ENCODE peak calls at places on chromosomes 6 and 20, in ten cellular contexts. One of them, this sample, is unnamed.

GRCh38 chr20:50425076-50425475 is 85.1 kb upstream of the PTPN1 start:
- DNase-seq in NCI-H1417 treated with DMSO at 0.1 percent for 48 hours: no peak
- DNase-seq in Kasumi-1: no peak
- DNase-seq in skeletal muscle cell: no peak
- DNase-seq in GM12892: no peak
- DNase-seq in hippocampal formation: no peak
- DNase-seq in AG08396: no peak
- DNase-seq in fibroblast of gingiva: no peak
- DNase-seq in ovary: no peak
- DNase-seq in renal cortical epithelial cell: no peak
- DNase-seq in this sample: no peak

GRCh38 chr6:3229566-3230274 is 2.3 kb upstream of the TUBB2B start:
- DNase-seq in NCI-H1417 treated with DMSO at 0.1 percent for 48 hours: no peak
- DNase-seq in Kasumi-1: no peak
- DNase-seq in skeletal muscle cell: no peak
- DNase-seq in GM12892: no peak
- DNase-seq in hippocampal formation: no peak
- DNase-seq in AG08396: no peak
- DNase-seq in fibroblast of gingiva: no peak
- DNase-seq in ovary: no peak
- DNase-seq in renal cortical epithelial cell: no peak
- DNase-seq in this sample: no peak

GRCh38 chr20:45555198-45555597 is 8.0 kb upstream of the EPPIN start:
- DNase-seq in NCI-H1417 treated with DMSO at 0.1 percent for 48 hours: no peak
- DNase-seq in Kasumi-1: no peak
- DNase-seq in skeletal muscle cell: no peak
- DNase-seq in GM12892: no peak
- DNase-seq in hippocampal formation: no peak
- DNase-seq in AG08396: no peak
- DNase-seq in fibroblast of gingiva: no peak
- DNase-seq in ovary: no peak
- DNase-seq in renal cortical epithelial cell: no peak
- DNase-seq in this sample: no peak

GRCh38 chr6:7542065-7542877 is 800 bp downstream of the DSP start:
- DNase-seq in NCI-H1417 treated with DMSO at 0.1 percent for 48 hours: no peak
- DNase-seq in Kasumi-1: no peak
- DNase-seq in skeletal muscle cell: no peak
- DNase-seq in GM12892: peak; percentile 23
- DNase-seq in hippocampal formation: no peak
- DNase-seq in AG08396: peak; percentile 23
- DNase-seq in fibroblast of gingiva: no peak
- DNase-seq in ovary: no peak
- DNase-seq in renal cortical epithelial cell: no peak
- DNase-seq in this sample: peak; percentile 47

GRCh38 chr6:38997128-38997761 is 51.3 kb upstream of the GLP1R start:
- DNase-seq in NCI-H1417 treated with DMSO at 0.1 percent for 48 hours: no peak
- DNase-seq in Kasumi-1: peak; percentile 21
- DNase-seq in skeletal muscle cell: no peak
- DNase-seq in GM12892: no peak
- DNase-seq in hippocampal formation: no peak
- DNase-seq in AG08396: no peak
- DNase-seq in fibroblast of gingiva: no peak
- DNase-seq in ovary: no peak
- DNase-seq in renal cortical epithelial cell: no peak
- DNase-seq in this sample: peak; percentile 6

GRCh38 chr6:5534643-5535042 is 273.3 kb downstream of the FARS2 start:
- DNase-seq in NCI-H1417 treated with DMSO at 0.1 percent for 48 hours: no peak
- DNase-seq in Kasumi-1: no peak
- DNase-seq in skeletal muscle cell: no peak
- DNase-seq in GM12892: no peak
- DNase-seq in hippocampal formation: no peak
- DNase-seq in AG08396: no peak
- DNase-seq in fibroblast of gingiva: no peak
- DNase-seq in ovary: no peak
- DNase-seq in renal cortical epithelial cell: no peak
- DNase-seq in this sample: no peak

GRCh38 chr6:83827050-83827449 is 26.1 kb upstream of the RIPPLY2 start:
- DNase-seq in NCI-H1417 treated with DMSO at 0.1 percent for 48 hours: no peak
- DNase-seq in Kasumi-1: no peak
- DNase-seq in skeletal muscle cell: no peak
- DNase-seq in GM12892: no peak
- DNase-seq in hippocampal formation: no peak
- DNase-seq in AG08396: no peak
- DNase-seq in fibroblast of gingiva: no peak
- DNase-seq in ovary: no peak
- DNase-seq in renal cortical epithelial cell: peak; percentile 2
- DNase-seq in this sample: no peak

GRCh38 chr6:109304284-109305015 is 77.8 kb downstream of the CD164 start:
- DNase-seq in NCI-H1417 treated with DMSO at 0.1 percent for 48 hours: no peak
- DNase-seq in Kasumi-1: peak; percentile 80
- DNase-seq in skeletal muscle cell: no peak
- DNase-seq in GM12892: no peak
- DNase-seq in hippocampal formation: no peak
- DNase-seq in AG08396: no peak
- DNase-seq in fibroblast of gingiva: no peak
- DNase-seq in ovary: no peak
- DNase-seq in renal cortical epithelial cell: peak; percentile 77
- DNase-seq in this sample: no peak

GRCh38 chr6:145310116-145310515 is 425.2 kb downstream of the EPM2A start:
- DNase-seq in NCI-H1417 treated with DMSO at 0.1 percent for 48 hours: peak; percentile 35
- DNase-seq in Kasumi-1: no peak
- DNase-seq in skeletal muscle cell: no peak
- DNase-seq in GM12892: no peak
- DNase-seq in hippocampal formation: no peak
- DNase-seq in AG08396: peak; percentile 17
- DNase-seq in fibroblast of gingiva: peak; percentile 91
- DNase-seq in ovary: no peak
- DNase-seq in renal cortical epithelial cell: peak; percentile 81
- DNase-seq in this sample: no peak

GRCh38 chr20:60087563-60088105 is 129.4 kb downstream of the CDH26 start:
- DNase-seq in NCI-H1417 treated with DMSO at 0.1 percent for 48 hours: no peak
- DNase-seq in Kasumi-1: no peak
- DNase-seq in skeletal muscle cell: no peak
- DNase-seq in GM12892: no peak
- DNase-seq in hippocampal formation: no peak
- DNase-seq in AG08396: no peak
- DNase-seq in fibroblast of gingiva: peak; percentile 20
- DNase-seq in ovary: no peak
- DNase-seq in renal cortical epithelial cell: no peak
- DNase-seq in this sample: no peak

GRCh38 chr20:10448270-10449156 is 13.4 kb downstream of the SLX4IP start:
- DNase-seq in NCI-H1417 treated with DMSO at 0.1 percent for 48 hours: no peak
- DNase-seq in Kasumi-1: no peak
- DNase-seq in skeletal muscle cell: no peak
- DNase-seq in GM12892: no peak
- DNase-seq in hippocampal formation: no peak
- DNase-seq in AG08396: no peak
- DNase-seq in fibroblast of gingiva: peak; percentile 12
- DNase-seq in ovary: no peak
- DNase-seq in renal cortical epithelial cell: no peak
- DNase-seq in this sample: no peak

GRCh38 chr20:48718914-48719578 is 108.8 kb downstream of the PREX1 start:
- DNase-seq in NCI-H1417 treated with DMSO at 0.1 percent for 48 hours: no peak
- DNase-seq in Kasumi-1: peak; percentile 19
- DNase-seq in skeletal muscle cell: no peak
- DNase-seq in GM12892: no peak
- DNase-seq in hippocampal formation: no peak
- DNase-seq in AG08396: no peak
- DNase-seq in fibroblast of gingiva: no peak
- DNase-seq in ovary: no peak
- DNase-seq in renal cortical epithelial cell: no peak
- DNase-seq in this sample: no peak

GRCh38 chr20:58623579-58624473 is 27.3 kb upstream of the STX16 start:
- DNase-seq in NCI-H1417 treated with DMSO at 0.1 percent for 48 hours: no peak
- DNase-seq in Kasumi-1: no peak
- DNase-seq in skeletal muscle cell: peak; percentile 90
- DNase-seq in GM12892: no peak
- DNase-seq in hippocampal formation: no peak
- DNase-seq in AG08396: peak; percentile 95
- DNase-seq in fibroblast of gingiva: peak; percentile 69
- DNase-seq in ovary: peak; percentile 68
- DNase-seq in renal cortical epithelial cell: peak; percentile 91
- DNase-seq in this sample: peak; percentile 99

GRCh38 chr20:35743693-35744491 is 1.8 kb upstream of the RBM39 start:
- DNase-seq in NCI-H1417 treated with DMSO at 0.1 percent for 48 hours: no peak
- DNase-seq in Kasumi-1: no peak
- DNase-seq in skeletal muscle cell: no peak
- DNase-seq in GM12892: no peak
- DNase-seq in hippocampal formation: no peak
- DNase-seq in AG08396: no peak
- DNase-seq in fibroblast of gingiva: no peak
- DNase-seq in ovary: no peak
- DNase-seq in renal cortical epithelial cell: no peak
- DNase-seq in this sample: no peak

GRCh38 chr20:58393299-58393698 is 4.3 kb downstream of the VAPB start:
- DNase-seq in NCI-H1417 treated with DMSO at 0.1 percent for 48 hours: no peak
- DNase-seq in Kasumi-1: no peak
- DNase-seq in skeletal muscle cell: no peak
- DNase-seq in GM12892: no peak
- DNase-seq in hippocampal formation: no peak
- DNase-seq in AG08396: no peak
- DNase-seq in fibroblast of gingiva: peak; percentile 30
- DNase-seq in ovary: no peak
- DNase-seq in renal cortical epithelial cell: no peak
- DNase-seq in this sample: peak; percentile 37

GRCh38 chr6:149266659-149267058 is 50.9 kb upstream of the TAB2 start:
- DNase-seq in NCI-H1417 treated with DMSO at 0.1 percent for 48 hours: no peak
- DNase-seq in Kasumi-1: no peak
- DNase-seq in skeletal muscle cell: no peak
- DNase-seq in GM12892: no peak
- DNase-seq in hippocampal formation: no peak
- DNase-seq in AG08396: no peak
- DNase-seq in fibroblast of gingiva: no peak
- DNase-seq in ovary: no peak
- DNase-seq in renal cortical epithelial cell: no peak
- DNase-seq in this sample: no peak

GRCh38 chr6:56293756-56294155 is 46.4 kb upstream of the COL21A1 start:
- DNase-seq in NCI-H1417 treated with DMSO at 0.1 percent for 48 hours: no peak
- DNase-seq in Kasumi-1: no peak
- DNase-seq in skeletal muscle cell: no peak
- DNase-seq in GM12892: no peak
- DNase-seq in hippocampal formation: no peak
- DNase-seq in AG08396: no peak
- DNase-seq in fibroblast of gingiva: peak; percentile 44
- DNase-seq in ovary: no peak
- DNase-seq in renal cortical epithelial cell: peak; percentile 38
- DNase-seq in this sample: no peak

GRCh38 chr20:35947489-35947888 is 6.8 kb downstream of the SCAND1 start:
- DNase-seq in NCI-H1417 treated with DMSO at 0.1 percent for 48 hours: no peak
- DNase-seq in Kasumi-1: peak; percentile 63
- DNase-seq in skeletal muscle cell: no peak
- DNase-seq in GM12892: no peak
- DNase-seq in hippocampal formation: peak; percentile 1
- DNase-seq in AG08396: peak; percentile 20
- DNase-seq in fibroblast of gingiva: peak; percentile 10
- DNase-seq in ovary: no peak
- DNase-seq in renal cortical epithelial cell: peak; percentile 14
- DNase-seq in this sample: no peak

GRCh38 chr20:25692499-25692898 is 4.2 kb downstream of the ZNF337 start:
- DNase-seq in NCI-H1417 treated with DMSO at 0.1 percent for 48 hours: no peak
- DNase-seq in Kasumi-1: peak; percentile 17
- DNase-seq in skeletal muscle cell: no peak
- DNase-seq in GM12892: no peak
- DNase-seq in hippocampal formation: no peak
- DNase-seq in AG08396: no peak
- DNase-seq in fibroblast of gingiva: no peak
- DNase-seq in ovary: no peak
- DNase-seq in renal cortical epithelial cell: no peak
- DNase-seq in this sample: no peak

GRCh38 chr6:48916523-48917050 is 546.5 kb downstream of the MMUT start:
- DNase-seq in NCI-H1417 treated with DMSO at 0.1 percent for 48 hours: no peak
- DNase-seq in Kasumi-1: no peak
- DNase-seq in skeletal muscle cell: no peak
- DNase-seq in GM12892: no peak
- DNase-seq in hippocampal formation: no peak
- DNase-seq in AG08396: no peak
- DNase-seq in fibroblast of gingiva: no peak
- DNase-seq in ovary: no peak
- DNase-seq in renal cortical epithelial cell: no peak
- DNase-seq in this sample: no peak

GRCh38 chr6:33375143-33375649 is 16.4 kb upstream of the KIFC1 start:
- DNase-seq in NCI-H1417 treated with DMSO at 0.1 percent for 48 hours: no peak
- DNase-seq in Kasumi-1: peak; percentile 60
- DNase-seq in skeletal muscle cell: peak; percentile 82
- DNase-seq in GM12892: no peak
- DNase-seq in hippocampal formation: peak; percentile 3
- DNase-seq in AG08396: no peak
- DNase-seq in fibroblast of gingiva: peak; percentile 92
- DNase-seq in ovary: peak; percentile 80
- DNase-seq in renal cortical epithelial cell: peak; percentile 91
- DNase-seq in this sample: no peak

GRCh38 chr6:42250509-42250908 is 32.8 kb upstream of the MRPS10 start:
- DNase-seq in NCI-H1417 treated with DMSO at 0.1 percent for 48 hours: peak; percentile 7
- DNase-seq in Kasumi-1: no peak
- DNase-seq in skeletal muscle cell: no peak
- DNase-seq in GM12892: no peak
- DNase-seq in hippocampal formation: peak; percentile 17
- DNase-seq in AG08396: no peak
- DNase-seq in fibroblast of gingiva: no peak
- DNase-seq in ovary: no peak
- DNase-seq in renal cortical epithelial cell: no peak
- DNase-seq in this sample: no peak

GRCh38 chr6:47440722-47441121 is 36.9 kb upstream of the CD2AP start:
- DNase-seq in NCI-H1417 treated with DMSO at 0.1 percent for 48 hours: peak; percentile 2
- DNase-seq in Kasumi-1: no peak
- DNase-seq in skeletal muscle cell: no peak
- DNase-seq in GM12892: no peak
- DNase-seq in hippocampal formation: no peak
- DNase-seq in AG08396: no peak
- DNase-seq in fibroblast of gingiva: no peak
- DNase-seq in ovary: no peak
- DNase-seq in renal cortical epithelial cell: peak; percentile 68
- DNase-seq in this sample: no peak

GRCh38 chr20:32807706-32808105 is 12.0 kb upstream of the MAPRE1 start:
- DNase-seq in NCI-H1417 treated with DMSO at 0.1 percent for 48 hours: no peak
- DNase-seq in Kasumi-1: no peak
- DNase-seq in skeletal muscle cell: no peak
- DNase-seq in GM12892: no peak
- DNase-seq in hippocampal formation: no peak
- DNase-seq in AG08396: no peak
- DNase-seq in fibroblast of gingiva: no peak
- DNase-seq in ovary: no peak
- DNase-seq in renal cortical epithelial cell: no peak
- DNase-seq in this sample: no peak

GRCh38 chr6:39221746-39222641 is 7.3 kb downstream of the KCNK5 start:
- DNase-seq in NCI-H1417 treated with DMSO at 0.1 percent for 48 hours: no peak
- DNase-seq in Kasumi-1: no peak
- DNase-seq in skeletal muscle cell: no peak
- DNase-seq in GM12892: no peak
- DNase-seq in hippocampal formation: no peak
- DNase-seq in AG08396: no peak
- DNase-seq in fibroblast of gingiva: no peak
- DNase-seq in ovary: no peak
- DNase-seq in renal cortical epithelial cell: no peak
- DNase-seq in this sample: no peak